ENCODE peak calls at places on chromosomes 16 and 17, in five cellular contexts. One of them, this sample, is unnamed.

GRCh38 chr16:89970011-89970410 is 21.5 kb downstream of the DEF8 start:
- DNase-seq in CD8-positive, alpha-beta T cell: no peak
- DNase-seq in upper lobe of right lung: no peak
- DNase-seq in heart right ventricle: no peak
- DNase-seq in ovary: no peak
- DNase-seq in this sample: no peak

GRCh38 chr17:78458739-78459335 is 80.4 kb downstream of the PGS1 start:
- DNase-seq in CD8-positive, alpha-beta T cell: no peak
- DNase-seq in upper lobe of right lung: no peak
- DNase-seq in heart right ventricle: no peak
- DNase-seq in ovary: no peak
- DNase-seq in this sample: no peak

GRCh38 chr17:26818736-26819135 is 475.2 kb upstream of the WSB1 start:
- DNase-seq in CD8-positive, alpha-beta T cell: no peak
- DNase-seq in upper lobe of right lung: no peak
- DNase-seq in heart right ventricle: no peak
- DNase-seq in ovary: no peak
- DNase-seq in this sample: peak

GRCh38 chr16:67930678-67931211 is 917 bp downstream of the CTRL start:
- DNase-seq in CD8-positive, alpha-beta T cell: no peak
- DNase-seq in upper lobe of right lung: no peak
- DNase-seq in heart right ventricle: no peak
- DNase-seq in ovary: no peak
- DNase-seq in this sample: no peak

GRCh38 chr17:1021147-1021546 is 24.2 kb downstream of the TIMM22 start:
- DNase-seq in CD8-positive, alpha-beta T cell: no peak
- DNase-seq in upper lobe of right lung: no peak
- DNase-seq in heart right ventricle: no peak
- DNase-seq in ovary: no peak
- DNase-seq in this sample: no peak

GRCh38 chr17:57486416-57486815 is 230.1 kb downstream of the MSI2 start:
- DNase-seq in CD8-positive, alpha-beta T cell: no peak
- DNase-seq in upper lobe of right lung: no peak
- DNase-seq in heart right ventricle: no peak
- DNase-seq in ovary: no peak
- DNase-seq in this sample: no peak

GRCh38 chr17:42830971-42831370 is 2.2 kb upstream of the PSME3 start:
- DNase-seq in CD8-positive, alpha-beta T cell: no peak
- DNase-seq in upper lobe of right lung: no peak
- DNase-seq in heart right ventricle: no peak
- DNase-seq in ovary: no peak
- DNase-seq in this sample: no peak

GRCh38 chr17:70767102-70767701 is 597.9 kb downstream of the KCNJ2 start:
- DNase-seq in CD8-positive, alpha-beta T cell: no peak
- DNase-seq in upper lobe of right lung: no peak
- DNase-seq in heart right ventricle: no peak
- DNase-seq in ovary: no peak
- DNase-seq in this sample: peak

GRCh38 chr16:54201200-54201599 is 85.4 kb downstream of the IRX3 start:
- DNase-seq in CD8-positive, alpha-beta T cell: no peak
- DNase-seq in upper lobe of right lung: no peak
- DNase-seq in heart right ventricle: no peak
- DNase-seq in ovary: no peak
- DNase-seq in this sample: no peak

GRCh38 chr17:1518410-1518809 is 2.0 kb upstream of the INPP5K start:
- DNase-seq in CD8-positive, alpha-beta T cell: no peak
- DNase-seq in upper lobe of right lung: no peak
- DNase-seq in heart right ventricle: no peak
- DNase-seq in ovary: no peak
- DNase-seq in this sample: no peak

GRCh38 chr17:55154101-55154500 is 110.7 kb upstream of the HLF start:
- DNase-seq in CD8-positive, alpha-beta T cell: no peak
- DNase-seq in upper lobe of right lung: no peak
- DNase-seq in heart right ventricle: no peak
- DNase-seq in ovary: no peak
- DNase-seq in this sample: no peak

GRCh38 chr17:32873114-32873513 is 3.8 kb downstream of the MYO1D start:
- DNase-seq in CD8-positive, alpha-beta T cell: no peak
- DNase-seq in upper lobe of right lung: no peak
- DNase-seq in heart right ventricle: no peak
- DNase-seq in ovary: no peak
- DNase-seq in this sample: no peak

GRCh38 chr17:12256380-12256995 is 235.8 kb downstream of the MAP2K4 start:
- DNase-seq in CD8-positive, alpha-beta T cell: no peak
- DNase-seq in upper lobe of right lung: no peak
- DNase-seq in heart right ventricle: no peak
- DNase-seq in ovary: peak
- DNase-seq in this sample: peak

GRCh38 chr16:20740007-20740883 is 1.4 kb downstream of the THUMPD1 start:
- DNase-seq in CD8-positive, alpha-beta T cell: no peak
- DNase-seq in upper lobe of right lung: no peak
- DNase-seq in heart right ventricle: no peak
- DNase-seq in ovary: no peak
- DNase-seq in this sample: no peak

GRCh38 chr16:78673157-78673556 is 573.7 kb downstream of the WWOX start:
- DNase-seq in CD8-positive, alpha-beta T cell: no peak
- DNase-seq in upper lobe of right lung: no peak
- DNase-seq in heart right ventricle: no peak
- DNase-seq in ovary: no peak
- DNase-seq in this sample: no peak

GRCh38 chr16:85178006-85178591 is 65.8 kb upstream of the CIBAR2 start:
- DNase-seq in CD8-positive, alpha-beta T cell: no peak
- DNase-seq in upper lobe of right lung: no peak
- DNase-seq in heart right ventricle: no peak
- DNase-seq in ovary: no peak
- DNase-seq in this sample: no peak

GRCh38 chr17:56934280-56934679 is 20.4 kb upstream of the TRIM25 start:
- DNase-seq in CD8-positive, alpha-beta T cell: no peak
- DNase-seq in upper lobe of right lung: no peak
- DNase-seq in heart right ventricle: no peak
- DNase-seq in ovary: no peak
- DNase-seq in this sample: no peak

GRCh38 chr17:35372846-35373531 is 432 bp downstream of the SLFN11 start:
- DNase-seq in CD8-positive, alpha-beta T cell: peak
- DNase-seq in upper lobe of right lung: peak
- DNase-seq in heart right ventricle: peak
- DNase-seq in ovary: no peak
- DNase-seq in this sample: peak

GRCh38 chr16:9706217-9706616 is 476.0 kb downstream of the GRIN2A start:
- DNase-seq in CD8-positive, alpha-beta T cell: no peak
- DNase-seq in upper lobe of right lung: no peak
- DNase-seq in heart right ventricle: no peak
- DNase-seq in ovary: no peak
- DNase-seq in this sample: no peak

GRCh38 chr16:78684040-78684611 is 584.7 kb downstream of the WWOX start:
- DNase-seq in CD8-positive, alpha-beta T cell: no peak
- DNase-seq in upper lobe of right lung: no peak
- DNase-seq in heart right ventricle: peak
- DNase-seq in ovary: no peak
- DNase-seq in this sample: peak

GRCh38 chr17:17774009-17774881 is 62.5 kb downstream of the SREBF1 start:
- DNase-seq in CD8-positive, alpha-beta T cell: no peak
- DNase-seq in upper lobe of right lung: no peak
- DNase-seq in heart right ventricle: no peak
- DNase-seq in ovary: no peak
- DNase-seq in this sample: no peak

GRCh38 chr16:54588026-54588425 is 301.4 kb upstream of the IRX3 start:
- DNase-seq in CD8-positive, alpha-beta T cell: no peak
- DNase-seq in upper lobe of right lung: no peak
- DNase-seq in heart right ventricle: no peak
- DNase-seq in ovary: no peak
- DNase-seq in this sample: no peak

GRCh38 chr16:21626659-21627277 is 25.6 kb downstream of the IGSF6 start:
- DNase-seq in CD8-positive, alpha-beta T cell: no peak
- DNase-seq in upper lobe of right lung: no peak
- DNase-seq in heart right ventricle: no peak
- DNase-seq in ovary: no peak
- DNase-seq in this sample: peak

GRCh38 chr16:14365200-14365851 is 264.7 kb downstream of the PARN start:
- DNase-seq in CD8-positive, alpha-beta T cell: no peak
- DNase-seq in upper lobe of right lung: no peak
- DNase-seq in heart right ventricle: no peak
- DNase-seq in ovary: no peak
- DNase-seq in this sample: no peak

DNA sequence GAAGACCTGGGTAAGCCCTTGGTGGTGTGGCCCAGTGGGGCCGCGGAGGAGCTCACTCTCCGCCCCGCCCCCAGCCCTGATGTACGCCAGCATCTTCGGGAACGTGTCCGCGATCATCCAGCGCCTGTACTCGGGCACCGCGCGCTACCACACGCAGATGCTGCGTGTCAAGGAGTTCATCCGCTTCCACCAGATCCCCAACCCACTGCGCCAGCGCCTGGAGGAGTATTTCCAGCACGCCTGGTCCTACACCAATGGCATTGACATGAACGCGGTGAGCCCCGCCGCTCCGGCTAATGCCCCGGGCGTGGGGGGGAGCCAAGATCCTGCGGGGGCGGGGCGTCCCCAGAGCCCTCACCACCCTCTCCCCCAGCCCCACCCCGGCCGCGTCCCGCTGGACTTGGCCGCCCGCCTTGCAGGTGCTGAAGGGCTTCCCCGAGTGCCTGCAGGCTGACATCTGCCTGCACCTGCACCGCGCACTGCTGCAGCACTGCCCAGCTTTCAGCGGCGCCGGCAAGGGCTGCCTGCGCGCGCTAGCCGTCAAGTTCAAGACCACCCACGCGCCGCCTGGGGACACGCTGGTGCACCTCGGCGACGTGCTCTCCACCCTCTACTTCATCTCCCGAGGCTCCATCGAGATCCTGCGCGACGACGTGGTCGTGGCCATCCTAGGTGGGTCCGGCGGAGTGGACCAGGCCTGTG is 12.1 kb upstream of the DCAF7 start:
- DNase-seq in CD8-positive, alpha-beta T cell: no peak
- DNase-seq in upper lobe of right lung: peak
- DNase-seq in heart right ventricle: no peak
- DNase-seq in ovary: no peak
- DNase-seq in this sample: no peak
- H3K4me3 ChIP-seq in CD8-positive, alpha-beta T cell: no peak
- H3K4me3 ChIP-seq in upper lobe of right lung: no peak
- H3K4me3 ChIP-seq in heart right ventricle: peak
- H3K4me3 ChIP-seq in ovary: no peak
- H3K4me3 ChIP-seq in this sample: no peak

GRCh38 chr17:65985571-65985970 is 206.4 kb downstream of the CEP112 start:
- DNase-seq in CD8-positive, alpha-beta T cell: no peak
- DNase-seq in upper lobe of right lung: no peak
- DNase-seq in heart right ventricle: no peak
- DNase-seq in ovary: no peak
- DNase-seq in this sample: no peak

GRCh38 chr17:65984299-65984698 is 207.6 kb downstream of the CEP112 start:
- DNase-seq in CD8-positive, alpha-beta T cell: no peak
- DNase-seq in upper lobe of right lung: no peak
- DNase-seq in heart right ventricle: no peak
- DNase-seq in ovary: no peak
- DNase-seq in this sample: peak

GRCh38 chr17:65990593-65990992 is 201.3 kb downstream of the CEP112 start:
- DNase-seq in CD8-positive, alpha-beta T cell: no peak
- DNase-seq in upper lobe of right lung: no peak
- DNase-seq in heart right ventricle: peak
- DNase-seq in ovary: no peak
- DNase-seq in this sample: no peak

GRCh38 chr17:65988451-65988850 is 203.5 kb downstream of the CEP112 start:
- DNase-seq in CD8-positive, alpha-beta T cell: no peak
- DNase-seq in upper lobe of right lung: no peak
- DNase-seq in heart right ventricle: no peak
- DNase-seq in ovary: no peak
- DNase-seq in this sample: no peak

GRCh38 chr17:65987988-65988387 is 203.9 kb downstream of the CEP112 start:
- DNase-seq in CD8-positive, alpha-beta T cell: no peak
- DNase-seq in upper lobe of right lung: no peak
- DNase-seq in heart right ventricle: no peak
- DNase-seq in ovary: no peak
- DNase-seq in this sample: peak
- TF ChIP-seq CTCF in CD8-positive, alpha-beta T cell: no peak
- TF ChIP-seq CTCF in upper lobe of right lung: peak
- TF ChIP-seq CTCF in heart right ventricle: peak
- TF ChIP-seq CTCF in ovary: no peak
- TF ChIP-seq CTCF in this sample: peak

GRCh38 chr17:50053654-50053960 is 2.3 kb upstream of the ITGA3 start:
- DNase-seq in CD8-positive, alpha-beta T cell: no peak
- DNase-seq in upper lobe of right lung: no peak
- DNase-seq in heart right ventricle: no peak
- DNase-seq in ovary: no peak
- DNase-seq in this sample: peak
- H3K4me3 ChIP-seq in CD8-positive, alpha-beta T cell: no peak
- H3K4me3 ChIP-seq in upper lobe of right lung: no peak
- H3K4me3 ChIP-seq in heart right ventricle: no peak
- H3K4me3 ChIP-seq in ovary: no peak
- H3K4me3 ChIP-seq in this sample: no peak

DNA sequence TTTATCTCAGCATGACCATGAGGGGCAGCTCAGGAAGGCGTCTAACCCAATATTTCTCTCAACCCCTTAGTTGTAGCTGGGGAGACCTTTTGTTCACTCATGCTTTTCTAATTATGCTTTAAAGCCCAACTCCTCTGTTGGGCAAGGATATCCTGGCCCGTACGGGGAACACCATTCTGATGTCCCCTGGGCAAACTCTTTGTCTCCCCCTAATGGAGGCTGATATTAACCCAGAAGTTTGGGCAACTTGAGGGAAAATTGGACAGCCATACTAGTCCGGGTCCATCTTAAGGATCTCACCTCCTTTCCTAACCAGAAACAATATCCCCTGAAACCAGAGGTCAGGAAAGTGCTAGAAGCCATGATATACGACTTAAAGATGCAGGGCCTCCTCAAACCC is 143.7 kb upstream of the COX10 start:
- DNase-seq in CD8-positive, alpha-beta T cell: no peak
- DNase-seq in upper lobe of right lung: no peak
- DNase-seq in heart right ventricle: no peak
- DNase-seq in ovary: no peak
- DNase-seq in this sample: no peak
- TF ChIP-seq CTCF in CD8-positive, alpha-beta T cell: no peak
- TF ChIP-seq CTCF in upper lobe of right lung: peak
- TF ChIP-seq CTCF in heart right ventricle: peak
- TF ChIP-seq CTCF in ovary: no peak
- TF ChIP-seq CTCF in this sample: peak

DNA sequence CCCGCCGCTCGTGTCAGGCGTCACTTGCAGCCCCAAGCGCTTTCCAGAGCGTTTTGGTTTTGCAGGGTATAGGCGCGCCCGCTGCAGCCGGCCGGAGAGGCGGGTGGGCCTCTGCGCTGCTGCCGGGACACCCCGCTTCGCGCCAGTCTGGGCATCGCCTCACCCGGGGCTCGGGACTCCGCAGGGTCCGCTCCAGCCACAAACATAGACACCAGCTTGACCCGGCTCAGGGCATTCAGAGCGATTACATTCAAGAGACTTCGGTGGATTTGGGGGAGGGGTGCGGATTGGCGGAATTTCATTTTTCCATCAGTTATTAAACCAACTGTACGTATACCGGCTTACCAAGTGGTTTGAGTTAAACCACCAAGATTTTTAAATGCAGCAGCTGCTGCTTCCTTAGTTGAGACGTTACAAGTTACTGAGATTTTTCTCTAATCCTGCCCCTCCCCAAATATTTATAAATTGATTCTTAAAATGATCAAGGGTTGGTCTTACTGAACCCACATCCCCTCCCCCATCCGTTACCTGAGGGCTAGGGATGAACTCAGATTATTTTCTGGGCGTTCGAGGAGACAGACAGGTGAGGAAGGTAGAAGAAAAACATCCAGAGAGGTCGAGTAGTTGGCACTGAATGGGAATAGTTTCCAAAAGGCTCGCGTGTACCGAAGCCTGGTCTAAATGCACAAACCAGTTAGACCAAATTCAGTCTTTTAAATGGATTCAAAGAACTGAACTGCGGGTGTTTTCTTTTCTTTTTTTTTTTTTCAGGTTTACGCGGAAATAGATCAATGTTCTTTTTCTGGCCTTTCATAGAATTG is 1.5 kb downstream of the CRHR1 start:
- DNase-seq in CD8-positive, alpha-beta T cell: no peak
- DNase-seq in upper lobe of right lung: no peak
- DNase-seq in heart right ventricle: no peak
- DNase-seq in ovary: no peak
- DNase-seq in this sample: no peak
- H3K4me3 ChIP-seq in CD8-positive, alpha-beta T cell: peak
- H3K4me3 ChIP-seq in upper lobe of right lung: peak
- H3K4me3 ChIP-seq in heart right ventricle: peak
- H3K4me3 ChIP-seq in ovary: peak
- H3K4me3 ChIP-seq in this sample: no peak

This sample was measured in fibroblast of villous mesenchyme.